ENCODE peak calls at places on chromosomes 13 and 19, in six cellular contexts. One of them, this sample, is unnamed. For H3K36me3 and H3K27me3, the result is how much of the 10 kb centered on the place peaks cover.

GRCh38 chr19:9808855-9809646 is 9.8 kb downstream of the FBXL12 start:
- DNase-seq in suprapubic skin: no peak
- DNase-seq in ovary: no peak
- DNase-seq in left ventricle myocardium inferior: no peak
- DNase-seq in pancreas: no peak
- DNase-seq in heart left ventricle: no peak
- DNase-seq in this sample: no peak

GRCh38 chr13:27472941-27473340 is 22.6 kb upstream of the MTIF3 start:
- DNase-seq in left ventricle myocardium inferior: no peak
- DNase-seq in suprapubic skin: no peak
- DNase-seq in ovary: no peak
- DNase-seq in heart left ventricle: no peak
- DNase-seq in pancreas: no peak
- DNase-seq in this sample: no peak

GRCh38 chr19:10078329-10078728 is 7.8 kb upstream of the SHFL start:
- DNase-seq in ovary: no peak
- DNase-seq in pancreas: no peak
- DNase-seq in suprapubic skin: no peak
- DNase-seq in heart left ventricle: no peak
- DNase-seq in left ventricle myocardium inferior: no peak
- DNase-seq in this sample: no peak

GRCh38 chr13:32056316-32056715 is 24.7 kb downstream of the FRY start:
- DNase-seq in suprapubic skin: no peak
- DNase-seq in left ventricle myocardium inferior: no peak
- DNase-seq in heart left ventricle: no peak
- DNase-seq in ovary: no peak
- DNase-seq in pancreas: no peak
- DNase-seq in this sample: no peak

GRCh38 chr13:66951426-66951825 is 278.7 kb downstream of the PCDH9 start:
- DNase-seq in pancreas: no peak
- DNase-seq in left ventricle myocardium inferior: no peak
- DNase-seq in ovary: no peak
- DNase-seq in heart left ventricle: no peak
- DNase-seq in suprapubic skin: no peak
- DNase-seq in this sample: peak

GRCh38 chr19:42445948-42446347 is 3.2 kb upstream of the CXCL17 start:
- DNase-seq in heart left ventricle: no peak
- DNase-seq in ovary: no peak
- DNase-seq in pancreas: no peak
- DNase-seq in left ventricle myocardium inferior: no peak
- DNase-seq in suprapubic skin: no peak
- DNase-seq in this sample: no peak

GRCh38 chr19:32339988-32340874 is 5.2 kb upstream of the ZNF507 start:
- DNase-seq in pancreas: peak
- DNase-seq in left ventricle myocardium inferior: peak
- DNase-seq in heart left ventricle: peak
- DNase-seq in suprapubic skin: no peak
- DNase-seq in ovary: peak
- DNase-seq in this sample: peak

GRCh38 chr19:33906578-33907335 is 110.1 kb downstream of the KCTD15 start:
- DNase-seq in ovary: peak
- DNase-seq in pancreas: no peak
- DNase-seq in heart left ventricle: peak
- DNase-seq in left ventricle myocardium inferior: peak
- DNase-seq in suprapubic skin: peak
- DNase-seq in this sample: no peak

GRCh38 chr13:94416454-94417080 is 62.9 kb downstream of the DCT start:
- DNase-seq in ovary: no peak
- DNase-seq in suprapubic skin: no peak
- DNase-seq in heart left ventricle: no peak
- DNase-seq in left ventricle myocardium inferior: no peak
- DNase-seq in pancreas: no peak
- DNase-seq in this sample: peak

GRCh38 chr19:18660051-18660910 is 23.2 kb upstream of the CRTC1 start:
- DNase-seq in pancreas: no peak
- DNase-seq in suprapubic skin: no peak
- DNase-seq in left ventricle myocardium inferior: peak
- DNase-seq in ovary: no peak
- DNase-seq in heart left ventricle: peak
- DNase-seq in this sample: no peak
- H3K4me3 ChIP-seq in pancreas: no peak
- H3K4me3 ChIP-seq in suprapubic skin: no peak
- H3K4me3 ChIP-seq in left ventricle myocardium inferior: peak
- H3K4me3 ChIP-seq in ovary: no peak
- H3K4me3 ChIP-seq in heart left ventricle: no peak
- H3K4me3 ChIP-seq in this sample: no peak

DNA sequence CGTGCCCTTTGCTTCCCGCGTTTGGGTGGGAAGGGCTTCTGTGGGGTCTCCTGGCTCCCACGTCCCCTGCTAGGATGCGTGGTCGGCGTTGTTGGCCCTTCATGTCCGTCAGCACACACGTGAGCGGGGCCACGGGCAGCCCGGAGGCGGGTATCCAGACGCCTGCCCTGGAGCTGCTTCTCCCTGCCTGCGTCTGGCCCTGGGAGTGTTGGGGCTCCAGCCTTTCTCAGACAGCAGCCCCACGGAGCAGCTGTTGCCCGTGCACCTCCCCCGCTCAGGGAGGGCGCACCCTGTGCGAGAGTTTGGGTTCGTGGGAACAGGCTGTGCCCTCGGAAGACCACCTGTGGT is 14.5 kb downstream of the DAZAP1 start:
- DNase-seq in suprapubic skin: no peak
- DNase-seq in left ventricle myocardium inferior: no peak
- DNase-seq in heart left ventricle: no peak
- DNase-seq in pancreas: no peak
- DNase-seq in ovary: peak
- DNase-seq in this sample: no peak
- H3K36me3 ChIP-seq in suprapubic skin: half or more
- H3K36me3 ChIP-seq in left ventricle myocardium inferior: half or more
- H3K36me3 ChIP-seq in heart left ventricle: half or more
- H3K36me3 ChIP-seq in pancreas: under half
- H3K36me3 ChIP-seq in ovary: under half
- H3K36me3 ChIP-seq in this sample: half or more

GRCh38 chr13:30991922-30992321 is 59.5 kb downstream of the TEX26 start:
- DNase-seq in pancreas: no peak
- DNase-seq in suprapubic skin: no peak
- DNase-seq in heart left ventricle: no peak
- DNase-seq in left ventricle myocardium inferior: no peak
- DNase-seq in ovary: no peak
- DNase-seq in this sample: no peak

GRCh38 chr13:31000889-31001288 is 68.4 kb downstream of the TEX26 start:
- DNase-seq in left ventricle myocardium inferior: no peak
- DNase-seq in ovary: no peak
- DNase-seq in suprapubic skin: no peak
- DNase-seq in heart left ventricle: no peak
- DNase-seq in pancreas: no peak
- DNase-seq in this sample: no peak

GRCh38 chr13:30998548-30999140 is 66.2 kb downstream of the TEX26 start:
- DNase-seq in pancreas: no peak
- DNase-seq in left ventricle myocardium inferior: no peak
- DNase-seq in suprapubic skin: no peak
- DNase-seq in ovary: peak
- DNase-seq in heart left ventricle: no peak
- DNase-seq in this sample: no peak

GRCh38 chr13:30997697-30998547 is 65.5 kb downstream of the TEX26 start:
- DNase-seq in ovary: no peak
- DNase-seq in left ventricle myocardium inferior: peak
- DNase-seq in pancreas: no peak
- DNase-seq in heart left ventricle: peak
- DNase-seq in suprapubic skin: no peak
- DNase-seq in this sample: no peak

GRCh38 chr13:30995331-30995730 is 62.9 kb downstream of the TEX26 start:
- DNase-seq in left ventricle myocardium inferior: no peak
- DNase-seq in suprapubic skin: no peak
- DNase-seq in ovary: no peak
- DNase-seq in heart left ventricle: no peak
- DNase-seq in pancreas: no peak
- DNase-seq in this sample: no peak
- H3K27me3 ChIP-seq in left ventricle myocardium inferior: half or more
- H3K27me3 ChIP-seq in suprapubic skin: under half
- H3K27me3 ChIP-seq in ovary: under half
- H3K27me3 ChIP-seq in heart left ventricle: under half
- H3K27me3 ChIP-seq in pancreas: under half
- H3K27me3 ChIP-seq in this sample: under half

GRCh38 chr19:45499196-45500180 is 1.2 kb downstream of the PPM1N start:
- DNase-seq in pancreas: peak
- DNase-seq in heart left ventricle: no peak
- DNase-seq in ovary: no peak
- DNase-seq in left ventricle myocardium inferior: no peak
- DNase-seq in suprapubic skin: no peak
- DNase-seq in this sample: peak
- H3K4me3 ChIP-seq in pancreas: no peak
- H3K4me3 ChIP-seq in heart left ventricle: no peak
- H3K4me3 ChIP-seq in ovary: no peak
- H3K4me3 ChIP-seq in left ventricle myocardium inferior: peak
- H3K4me3 ChIP-seq in suprapubic skin: peak
- H3K4me3 ChIP-seq in this sample: no peak

DNA sequence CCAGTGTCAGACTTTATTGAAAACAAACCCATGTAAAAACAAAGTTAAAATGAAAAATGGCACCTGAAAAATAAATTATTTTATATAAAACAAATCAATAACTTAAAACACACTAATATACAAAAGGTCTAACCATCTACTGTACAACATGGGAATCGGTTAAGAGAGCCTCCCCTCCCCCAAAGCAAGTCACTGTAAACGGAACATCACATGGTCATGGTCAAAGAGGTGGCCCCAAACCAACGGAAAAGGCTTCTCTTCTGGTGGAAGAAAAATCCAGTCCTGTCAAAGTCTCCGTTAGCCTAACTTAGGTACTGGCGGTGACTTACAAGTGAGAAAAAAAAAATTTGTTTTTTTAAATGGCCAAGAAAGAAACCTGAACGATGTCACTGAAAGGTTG is 15.7 kb upstream of the TIMM44 start:
- DNase-seq in ovary: no peak
- DNase-seq in suprapubic skin: no peak
- DNase-seq in left ventricle myocardium inferior: no peak
- DNase-seq in heart left ventricle: no peak
- DNase-seq in pancreas: no peak
- DNase-seq in this sample: no peak
- H3K36me3 ChIP-seq in ovary: under half
- H3K36me3 ChIP-seq in suprapubic skin: half or more
- H3K36me3 ChIP-seq in left ventricle myocardium inferior: under half
- H3K36me3 ChIP-seq in heart left ventricle: under half
- H3K36me3 ChIP-seq in pancreas: under half
- H3K36me3 ChIP-seq in this sample: under half

GRCh38 chr13:113021811-113022210 is 52.8 kb downstream of the MCF2L start:
- DNase-seq in heart left ventricle: no peak
- DNase-seq in ovary: no peak
- DNase-seq in pancreas: peak
- DNase-seq in left ventricle myocardium inferior: no peak
- DNase-seq in suprapubic skin: no peak
- DNase-seq in this sample: no peak

GRCh38 chr13:113023217-113023597 is 54.2 kb downstream of the MCF2L start:
- DNase-seq in suprapubic skin: no peak
- DNase-seq in ovary: no peak
- DNase-seq in pancreas: peak
- DNase-seq in left ventricle myocardium inferior: peak
- DNase-seq in heart left ventricle: peak
- DNase-seq in this sample: peak

GRCh38 chr13:113023694-113024430 is 54.8 kb downstream of the MCF2L start:
- DNase-seq in left ventricle myocardium inferior: no peak
- DNase-seq in pancreas: peak
- DNase-seq in heart left ventricle: no peak
- DNase-seq in ovary: no peak
- DNase-seq in suprapubic skin: no peak
- DNase-seq in this sample: no peak

GRCh38 chr13:113021391-113021790 is 52.4 kb downstream of the MCF2L start:
- DNase-seq in heart left ventricle: no peak
- DNase-seq in suprapubic skin: no peak
- DNase-seq in pancreas: peak
- DNase-seq in ovary: no peak
- DNase-seq in left ventricle myocardium inferior: no peak
- DNase-seq in this sample: no peak

GRCh38 chr13:113022391-113023216 is 53.6 kb downstream of the MCF2L start:
- DNase-seq in heart left ventricle: no peak
- DNase-seq in left ventricle myocardium inferior: no peak
- DNase-seq in pancreas: peak
- DNase-seq in ovary: no peak
- DNase-seq in suprapubic skin: no peak
- DNase-seq in this sample: peak
- H3K27me3 ChIP-seq in heart left ventricle: under half
- H3K27me3 ChIP-seq in left ventricle myocardium inferior: under half
- H3K27me3 ChIP-seq in pancreas: under half
- H3K27me3 ChIP-seq in ovary: under half
- H3K27me3 ChIP-seq in suprapubic skin: under half
- H3K27me3 ChIP-seq in this sample: under half

GRCh38 chr13:41915096-41915495 is 45.8 kb downstream of the VWA8 start:
- DNase-seq in left ventricle myocardium inferior: no peak
- DNase-seq in heart left ventricle: no peak
- DNase-seq in suprapubic skin: no peak
- DNase-seq in pancreas: no peak
- DNase-seq in ovary: no peak
- DNase-seq in this sample: no peak

GRCh38 chr13:41917641-41918040 is 43.3 kb downstream of the VWA8 start:
- DNase-seq in suprapubic skin: no peak
- DNase-seq in ovary: no peak
- DNase-seq in pancreas: no peak
- DNase-seq in heart left ventricle: no peak
- DNase-seq in left ventricle myocardium inferior: no peak
- DNase-seq in this sample: no peak

GRCh38 chr13:41916173-41916954 is 44.5 kb downstream of the VWA8 start:
- DNase-seq in pancreas: no peak
- DNase-seq in left ventricle myocardium inferior: no peak
- DNase-seq in heart left ventricle: no peak
- DNase-seq in ovary: no peak
- DNase-seq in suprapubic skin: no peak
- DNase-seq in this sample: peak

GRCh38 chr13:41919031-41919740 is 41.7 kb downstream of the VWA8 start:
- DNase-seq in heart left ventricle: no peak
- DNase-seq in ovary: no peak
- DNase-seq in left ventricle myocardium inferior: no peak
- DNase-seq in suprapubic skin: no peak
- DNase-seq in pancreas: no peak
- DNase-seq in this sample: no peak

DNA sequence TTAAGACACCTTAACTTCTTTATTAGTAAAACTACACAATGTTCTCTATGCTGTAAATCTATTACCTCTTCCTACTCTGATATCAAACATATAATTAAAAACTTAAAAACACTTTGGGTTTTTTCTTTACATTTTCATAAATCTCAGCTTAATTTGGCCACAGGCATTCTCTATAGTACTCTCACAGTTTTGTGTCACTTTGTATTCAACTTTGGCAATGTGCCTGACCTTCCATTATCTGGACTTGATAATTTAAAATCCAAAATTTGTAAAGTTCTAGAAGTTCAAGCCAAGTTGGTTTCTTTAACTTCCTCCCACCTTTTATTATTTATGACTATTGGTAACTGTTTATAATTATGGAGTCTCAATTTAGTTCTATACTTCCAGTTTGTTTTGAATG is 46.4 kb downstream of the VWA8 start:
- DNase-seq in left ventricle myocardium inferior: no peak
- DNase-seq in ovary: no peak
- DNase-seq in heart left ventricle: no peak
- DNase-seq in suprapubic skin: no peak
- DNase-seq in pancreas: no peak
- DNase-seq in this sample: no peak
- H3K4me3 ChIP-seq in left ventricle myocardium inferior: no peak
- H3K4me3 ChIP-seq in ovary: no peak
- H3K4me3 ChIP-seq in heart left ventricle: no peak
- H3K4me3 ChIP-seq in suprapubic skin: no peak
- H3K4me3 ChIP-seq in pancreas: no peak
- H3K4me3 ChIP-seq in this sample: no peak

This sample was measured in HAP-1.